ENCODE peak calls at places on chromosome 17, in eight cellular contexts. One of them, this sample, is unnamed.
A peak's percentile ranks its signal among the peaks of the same experiment; 100 is the strongest.

GRCh38 chr17:2883544-2884203 is 87.4 kb downstream of the RAP1GAP2 start:
- DNase-seq in prostate gland: no peak
- DNase-seq in CD8-positive, alpha-beta T cell: no peak
- DNase-seq in transverse colon: no peak
- DNase-seq in tibial nerve: no peak
- DNase-seq in mucosa of descending colon: no peak
- DNase-seq in ovary: no peak
- DNase-seq in upper lobe of right lung: no peak
- DNase-seq in this sample: no peak

GRCh38 chr17:41347872-41348760 is 2.5 kb downstream of the KRT33A start:
- DNase-seq in prostate gland: no peak
- DNase-seq in CD8-positive, alpha-beta T cell: no peak
- DNase-seq in transverse colon: no peak
- DNase-seq in tibial nerve: no peak
- DNase-seq in mucosa of descending colon: no peak
- DNase-seq in ovary: no peak
- DNase-seq in upper lobe of right lung: no peak
- DNase-seq in this sample: no peak

GRCh38 chr17:47745037-47745380 is 12.0 kb downstream of the TBX21 start:
- DNase-seq in prostate gland: no peak
- DNase-seq in CD8-positive, alpha-beta T cell: no peak
- DNase-seq in transverse colon: no peak
- DNase-seq in tibial nerve: no peak
- DNase-seq in mucosa of descending colon: no peak
- DNase-seq in ovary: no peak
- DNase-seq in upper lobe of right lung: no peak
- DNase-seq in this sample: no peak

GRCh38 chr17:17412331-17412730 is 64.5 kb upstream of the MED9 start:
- DNase-seq in prostate gland: no peak
- DNase-seq in CD8-positive, alpha-beta T cell: no peak
- DNase-seq in transverse colon: no peak
- DNase-seq in tibial nerve: no peak
- DNase-seq in mucosa of descending colon: no peak
- DNase-seq in ovary: no peak
- DNase-seq in upper lobe of right lung: peak; percentile 2
- DNase-seq in this sample: no peak

GRCh38 chr17:6775871-6776405 is at the start of gene FBXO39:
- DNase-seq in prostate gland: no peak
- DNase-seq in CD8-positive, alpha-beta T cell: no peak
- DNase-seq in transverse colon: no peak
- DNase-seq in tibial nerve: no peak
- DNase-seq in mucosa of descending colon: no peak
- DNase-seq in ovary: peak; percentile 37
- DNase-seq in upper lobe of right lung: peak; percentile 68
- DNase-seq in this sample: no peak

GRCh38 chr17:41806685-41807445 is 4.9 kb downstream of the P3H4 start:
- DNase-seq in prostate gland: no peak
- DNase-seq in CD8-positive, alpha-beta T cell: no peak
- DNase-seq in transverse colon: peak; percentile 73
- DNase-seq in tibial nerve: no peak
- DNase-seq in mucosa of descending colon: peak; percentile 78
- DNase-seq in ovary: no peak
- DNase-seq in upper lobe of right lung: no peak
- DNase-seq in this sample: no peak

GRCh38 chr17:67452681-67453554 is 75.8 kb downstream of the PITPNC1 start:
- DNase-seq in prostate gland: no peak
- DNase-seq in CD8-positive, alpha-beta T cell: no peak
- DNase-seq in transverse colon: no peak
- DNase-seq in tibial nerve: no peak
- DNase-seq in mucosa of descending colon: no peak
- DNase-seq in ovary: no peak
- DNase-seq in upper lobe of right lung: peak; percentile 16
- DNase-seq in this sample: no peak

GRCh38 chr17:43360376-43360738 is 38.4 kb upstream of the ARL4D start:
- DNase-seq in prostate gland: peak; percentile 41
- DNase-seq in CD8-positive, alpha-beta T cell: peak; percentile 72
- DNase-seq in transverse colon: peak; percentile 72
- DNase-seq in tibial nerve: no peak
- DNase-seq in mucosa of descending colon: peak; percentile 69
- DNase-seq in ovary: no peak
- DNase-seq in upper lobe of right lung: no peak
- DNase-seq in this sample: peak; percentile 47

DNA sequence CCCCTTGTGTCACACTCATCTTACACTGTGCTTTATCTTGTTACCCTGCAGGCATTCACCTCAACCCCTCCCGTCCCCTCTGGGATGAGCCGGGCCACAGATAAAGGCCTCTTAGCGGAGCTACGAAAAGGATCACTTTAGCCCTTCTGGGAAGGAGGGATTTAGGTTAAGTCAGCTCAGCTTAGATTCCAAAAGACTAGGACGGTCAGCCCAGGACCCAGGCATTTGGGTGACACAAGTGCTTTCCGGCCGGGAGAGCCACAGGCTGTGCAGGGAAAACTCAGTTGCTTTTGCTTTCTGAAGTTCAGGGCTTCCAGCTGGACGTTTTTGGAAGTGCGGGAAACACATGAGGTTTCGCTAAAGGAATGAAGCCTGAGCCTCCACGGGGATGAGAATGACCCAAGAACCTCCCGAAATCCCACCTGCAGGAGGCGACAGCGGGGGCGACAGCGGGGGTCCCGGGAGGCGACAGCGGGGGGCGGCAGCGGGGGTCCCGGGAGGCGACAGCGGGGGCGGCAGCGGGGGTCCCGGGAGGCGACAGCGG is 11.6 kb upstream of the METRNL start:
- DNase-seq in prostate gland: no peak
- DNase-seq in CD8-positive, alpha-beta T cell: no peak
- DNase-seq in transverse colon: no peak
- DNase-seq in tibial nerve: no peak
- DNase-seq in mucosa of descending colon: no peak
- DNase-seq in ovary: no peak
- DNase-seq in upper lobe of right lung: peak; percentile 44
- DNase-seq in this sample: no peak
- TF ChIP-seq CTCF in prostate gland: no peak
- TF ChIP-seq CTCF in CD8-positive, alpha-beta T cell: no peak
- TF ChIP-seq CTCF in transverse colon: no peak
- TF ChIP-seq CTCF in tibial nerve: no peak
- TF ChIP-seq CTCF in mucosa of descending colon: no peak
- TF ChIP-seq CTCF in ovary: no peak
- TF ChIP-seq CTCF in upper lobe of right lung: no peak
- TF ChIP-seq CTCF in this sample: no peak

GRCh38 chr17:77450742-77451270 is 310.0 kb downstream of the SEC14L1 start:
- DNase-seq in prostate gland: no peak
- DNase-seq in CD8-positive, alpha-beta T cell: no peak
- DNase-seq in transverse colon: no peak
- DNase-seq in tibial nerve: no peak
- DNase-seq in mucosa of descending colon: no peak
- DNase-seq in ovary: no peak
- DNase-seq in upper lobe of right lung: no peak
- DNase-seq in this sample: no peak
- H3K4me3 ChIP-seq in prostate gland: peak overlapping the region; percentile 42
- H3K4me3 ChIP-seq in CD8-positive, alpha-beta T cell: peak overlapping the region; percentile 99
- H3K4me3 ChIP-seq in transverse colon: peak overlapping the region; percentile 63
- H3K4me3 ChIP-seq in tibial nerve: peak overlapping the region; percentile 68
- H3K4me3 ChIP-seq in mucosa of descending colon: peak overlapping the region; percentile 17
- H3K4me3 ChIP-seq in ovary: peak overlapping the region; percentile 49
- H3K4me3 ChIP-seq in upper lobe of right lung: peak overlapping the region; percentile 65
- H3K4me3 ChIP-seq in this sample: peak overlapping the region; percentile 58

GRCh38 chr17:27579304-27579703 is 51.7 kb upstream of the LGALS9 start:
- DNase-seq in prostate gland: no peak
- DNase-seq in CD8-positive, alpha-beta T cell: no peak
- DNase-seq in transverse colon: no peak
- DNase-seq in tibial nerve: no peak
- DNase-seq in mucosa of descending colon: no peak
- DNase-seq in ovary: no peak
- DNase-seq in upper lobe of right lung: no peak
- DNase-seq in this sample: no peak

GRCh38 chr17:27577124-27577761 is 53.7 kb upstream of the LGALS9 start:
- DNase-seq in prostate gland: no peak
- DNase-seq in CD8-positive, alpha-beta T cell: no peak
- DNase-seq in transverse colon: no peak
- DNase-seq in tibial nerve: no peak
- DNase-seq in mucosa of descending colon: no peak
- DNase-seq in ovary: no peak
- DNase-seq in upper lobe of right lung: no peak
- DNase-seq in this sample: no peak

GRCh38 chr17:27577884-27578717 is 52.9 kb upstream of the LGALS9 start:
- DNase-seq in prostate gland: no peak
- DNase-seq in CD8-positive, alpha-beta T cell: no peak
- DNase-seq in transverse colon: no peak
- DNase-seq in tibial nerve: no peak
- DNase-seq in mucosa of descending colon: no peak
- DNase-seq in ovary: no peak
- DNase-seq in upper lobe of right lung: no peak
- DNase-seq in this sample: no peak

GRCh38 chr17:27579897-27580321 is 51.1 kb upstream of the LGALS9 start:
- DNase-seq in prostate gland: no peak
- DNase-seq in CD8-positive, alpha-beta T cell: no peak
- DNase-seq in transverse colon: no peak
- DNase-seq in tibial nerve: no peak
- DNase-seq in mucosa of descending colon: no peak
- DNase-seq in ovary: no peak
- DNase-seq in upper lobe of right lung: no peak
- DNase-seq in this sample: no peak

DNA sequence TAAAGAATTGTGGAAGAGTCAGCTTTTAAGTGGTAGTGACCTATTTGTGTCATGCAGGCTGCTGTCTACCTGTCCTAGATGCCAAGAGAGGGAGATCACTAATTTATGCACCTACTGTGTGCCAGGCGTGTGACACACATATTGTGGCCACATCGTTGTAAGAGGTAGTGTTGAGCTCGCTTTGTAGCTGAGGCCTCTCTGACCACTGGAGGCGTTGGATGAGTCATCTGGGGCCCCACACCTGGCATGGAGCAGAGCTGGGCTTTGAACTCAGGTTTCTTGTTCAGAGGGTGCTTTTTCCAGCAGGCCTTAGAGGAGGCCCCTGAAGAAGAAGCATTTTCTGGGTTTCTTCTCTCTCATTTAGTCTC is 52.3 kb upstream of the LGALS9 start:
- DNase-seq in prostate gland: no peak
- DNase-seq in CD8-positive, alpha-beta T cell: no peak
- DNase-seq in transverse colon: no peak
- DNase-seq in tibial nerve: no peak
- DNase-seq in mucosa of descending colon: no peak
- DNase-seq in ovary: no peak
- DNase-seq in upper lobe of right lung: no peak
- DNase-seq in this sample: no peak
- TF ChIP-seq CTCF in prostate gland: no peak
- TF ChIP-seq CTCF in CD8-positive, alpha-beta T cell: no peak
- TF ChIP-seq CTCF in transverse colon: no peak
- TF ChIP-seq CTCF in tibial nerve: no peak
- TF ChIP-seq CTCF in mucosa of descending colon: no peak
- TF ChIP-seq CTCF in ovary: no peak
- TF ChIP-seq CTCF in upper lobe of right lung: no peak
- TF ChIP-seq CTCF in this sample: no peak

GRCh38 chr17:36934144-36934758 is 3.0 kb upstream of the LHX1 start:
- DNase-seq in prostate gland: no peak
- DNase-seq in CD8-positive, alpha-beta T cell: no peak
- DNase-seq in transverse colon: no peak
- DNase-seq in tibial nerve: no peak
- DNase-seq in mucosa of descending colon: no peak
- DNase-seq in ovary: no peak
- DNase-seq in upper lobe of right lung: peak; percentile 48
- DNase-seq in this sample: no peak
- H3K4me3 ChIP-seq in prostate gland: no peak overlapping the region
- H3K4me3 ChIP-seq in CD8-positive, alpha-beta T cell: peak overlapping the region; percentile 18
- H3K4me3 ChIP-seq in transverse colon: peak overlapping the region; percentile 25
- H3K4me3 ChIP-seq in tibial nerve: peak overlapping the region; percentile 2
- H3K4me3 ChIP-seq in mucosa of descending colon: no peak overlapping the region
- H3K4me3 ChIP-seq in ovary: no peak overlapping the region
- H3K4me3 ChIP-seq in upper lobe of right lung: no peak overlapping the region
- H3K4me3 ChIP-seq in this sample: peak overlapping the region; percentile 82

DNA sequence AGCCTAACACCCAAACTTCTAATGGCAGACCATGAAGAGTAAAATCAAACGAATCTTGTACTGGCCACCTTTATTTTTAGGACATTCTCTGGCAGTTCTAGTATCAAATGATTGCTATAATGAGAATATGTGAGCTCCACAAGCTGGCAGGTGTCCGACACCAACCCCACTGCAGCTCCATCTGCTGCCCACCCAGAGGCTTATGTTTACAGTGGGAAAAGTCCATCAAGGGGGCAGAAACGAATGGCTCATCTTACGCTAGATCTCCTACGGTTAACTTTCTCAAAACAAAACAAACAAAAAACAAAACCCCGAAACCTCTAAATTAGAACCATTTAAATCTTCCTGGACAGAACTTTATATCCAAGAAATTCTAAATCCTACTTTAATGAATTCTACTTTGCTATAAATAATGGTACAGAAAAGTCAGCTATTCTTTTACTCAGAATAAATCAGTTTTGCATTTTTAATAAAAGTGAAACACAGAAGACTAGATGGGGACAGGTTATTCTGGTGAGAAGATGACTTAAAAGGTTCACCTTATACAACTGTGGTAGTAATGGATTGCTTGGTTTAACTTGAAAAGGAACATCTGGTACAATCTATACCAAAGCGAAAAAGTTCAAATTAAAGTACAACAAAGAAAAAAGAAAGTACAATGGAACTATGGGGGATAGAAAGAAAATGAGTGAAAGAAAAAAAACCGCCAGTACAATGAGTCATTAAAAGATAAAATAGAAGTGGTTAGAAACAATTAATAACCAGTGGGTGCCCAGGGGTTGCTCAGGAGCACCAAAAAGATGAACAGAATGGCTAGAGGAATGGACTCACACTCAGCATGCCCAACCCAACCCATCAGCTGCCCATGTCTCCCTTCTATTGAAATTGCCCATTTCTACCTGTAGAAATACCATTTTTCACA is 40.2 kb downstream of the GRB2 start:
- DNase-seq in prostate gland: no peak
- DNase-seq in CD8-positive, alpha-beta T cell: no peak
- DNase-seq in transverse colon: no peak
- DNase-seq in tibial nerve: no peak
- DNase-seq in mucosa of descending colon: no peak
- DNase-seq in ovary: no peak
- DNase-seq in upper lobe of right lung: no peak
- DNase-seq in this sample: no peak
- TF ChIP-seq CTCF in prostate gland: no peak
- TF ChIP-seq CTCF in CD8-positive, alpha-beta T cell: no peak
- TF ChIP-seq CTCF in transverse colon: no peak
- TF ChIP-seq CTCF in tibial nerve: no peak
- TF ChIP-seq CTCF in mucosa of descending colon: no peak
- TF ChIP-seq CTCF in ovary: no peak
- TF ChIP-seq CTCF in upper lobe of right lung: no peak
- TF ChIP-seq CTCF in this sample: no peak

DNA sequence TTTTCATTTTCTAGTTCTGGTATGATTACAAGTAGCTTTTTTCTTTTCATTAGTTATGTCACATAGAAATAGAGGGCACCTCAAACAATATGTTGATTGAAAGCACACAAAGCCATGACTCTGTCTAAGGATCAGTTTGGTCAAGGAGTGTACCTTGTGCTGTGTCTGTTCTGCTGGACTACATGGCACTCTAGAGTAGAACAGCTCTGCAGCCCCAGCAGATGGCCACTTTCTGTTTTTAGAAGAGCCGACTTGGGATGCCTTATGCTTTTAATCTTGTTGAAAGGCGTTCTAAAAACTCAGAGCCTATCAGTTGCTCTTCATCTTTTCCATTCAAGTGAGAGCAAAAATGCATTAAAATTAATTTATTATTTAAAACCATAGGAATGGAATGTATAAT is 49.3 kb upstream of the CA10 start:
- DNase-seq in prostate gland: no peak
- DNase-seq in CD8-positive, alpha-beta T cell: no peak
- DNase-seq in transverse colon: no peak
- DNase-seq in tibial nerve: no peak
- DNase-seq in mucosa of descending colon: no peak
- DNase-seq in ovary: no peak
- DNase-seq in upper lobe of right lung: no peak
- DNase-seq in this sample: no peak
- H3K4me3 ChIP-seq in prostate gland: no peak overlapping the region
- H3K4me3 ChIP-seq in CD8-positive, alpha-beta T cell: no peak overlapping the region
- H3K4me3 ChIP-seq in transverse colon: no peak overlapping the region
- H3K4me3 ChIP-seq in tibial nerve: no peak overlapping the region
- H3K4me3 ChIP-seq in mucosa of descending colon: no peak overlapping the region
- H3K4me3 ChIP-seq in ovary: no peak overlapping the region
- H3K4me3 ChIP-seq in upper lobe of right lung: no peak overlapping the region
- H3K4me3 ChIP-seq in this sample: no peak overlapping the region

This sample was measured in epithelial cell of proximal tubule.